ENCODE peak calls at places on chromosomes 7 and 10, in four cellular contexts. One of them, this sample, is unnamed.

GRCh38 chr10:73655257-73655989 is 406 bp downstream of the SYNPO2L start:
- DNase-seq in ovary: no peak
- DNase-seq in CD8-positive, alpha-beta T cell: no peak
- DNase-seq in CD8-positive, alpha-beta memory T cell: no peak
- DNase-seq in this sample: peak; percentile 34

GRCh38 chr7:101733713-101734475 is 83.5 kb upstream of the CUX1 start:
- DNase-seq in CD8-positive, alpha-beta T cell: no peak
- DNase-seq in CD8-positive, alpha-beta memory T cell: no peak
- DNase-seq in ovary: peak; percentile 58
- DNase-seq in this sample: peak; percentile 72

GRCh38 chr7:47460251-47460989 is 121.5 kb downstream of the TNS3 start:
- DNase-seq in CD8-positive, alpha-beta T cell: no peak
- DNase-seq in ovary: no peak
- DNase-seq in CD8-positive, alpha-beta memory T cell: no peak
- DNase-seq in this sample: no peak

GRCh38 chr7:157021071-157021891 is 10.8 kb upstream of the MNX1 start:
- DNase-seq in ovary: no peak
- DNase-seq in CD8-positive, alpha-beta T cell: no peak
- DNase-seq in CD8-positive, alpha-beta memory T cell: no peak
- DNase-seq in this sample: no peak

GRCh38 chr7:89584896-89585295 is 569.4 kb upstream of the STEAP1 start:
- DNase-seq in ovary: no peak
- DNase-seq in CD8-positive, alpha-beta T cell: no peak
- DNase-seq in CD8-positive, alpha-beta memory T cell: no peak
- DNase-seq in this sample: no peak

GRCh38 chr10:102735065-102735562 is 8.6 kb upstream of the WBP1L start:
- DNase-seq in ovary: no peak
- DNase-seq in CD8-positive, alpha-beta memory T cell: no peak
- DNase-seq in CD8-positive, alpha-beta T cell: no peak
- DNase-seq in this sample: no peak

GRCh38 chr10:90865400-90865799 is 6.4 kb upstream of the RPP30 start:
- DNase-seq in ovary: no peak
- DNase-seq in CD8-positive, alpha-beta T cell: no peak
- DNase-seq in CD8-positive, alpha-beta memory T cell: no peak
- DNase-seq in this sample: no peak

GRCh38 chr7:79241288-79242055 is 212.0 kb downstream of the MAGI2 start:
- DNase-seq in CD8-positive, alpha-beta T cell: no peak
- DNase-seq in CD8-positive, alpha-beta memory T cell: no peak
- DNase-seq in ovary: no peak
- DNase-seq in this sample: no peak

GRCh38 chr10:28180654-28181053 is 122.2 kb downstream of the MPP7 start:
- DNase-seq in ovary: no peak
- DNase-seq in CD8-positive, alpha-beta memory T cell: no peak
- DNase-seq in CD8-positive, alpha-beta T cell: no peak
- DNase-seq in this sample: no peak

GRCh38 chr7:101950450-101951119 is 133.2 kb downstream of the CUX1 start:
- DNase-seq in CD8-positive, alpha-beta T cell: no peak
- DNase-seq in ovary: no peak
- DNase-seq in CD8-positive, alpha-beta memory T cell: no peak
- DNase-seq in this sample: no peak

GRCh38 chr7:44460325-44460724 is 30.1 kb downstream of the NUDCD3 start:
- DNase-seq in CD8-positive, alpha-beta T cell: peak; percentile 45
- DNase-seq in ovary: no peak
- DNase-seq in CD8-positive, alpha-beta memory T cell: peak; percentile 53
- DNase-seq in this sample: peak; percentile 73

GRCh38 chr10:1084011-1084950 is 28.1 kb downstream of the WDR37 start:
- DNase-seq in CD8-positive, alpha-beta T cell: no peak
- DNase-seq in CD8-positive, alpha-beta memory T cell: no peak
- DNase-seq in ovary: no peak
- DNase-seq in this sample: no peak

GRCh38 chr7:143437568-143437967 is 5.7 kb upstream of the TAS2R60 start:
- DNase-seq in CD8-positive, alpha-beta T cell: no peak
- DNase-seq in ovary: no peak
- DNase-seq in CD8-positive, alpha-beta memory T cell: no peak
- DNase-seq in this sample: no peak

GRCh38 chr7:84196007-84196551 is 1.5 kb upstream of the SEMA3A start:
- DNase-seq in CD8-positive, alpha-beta T cell: no peak
- DNase-seq in CD8-positive, alpha-beta memory T cell: no peak
- DNase-seq in ovary: no peak
- DNase-seq in this sample: no peak

GRCh38 chr10:73601486-73601921 is 10.4 kb upstream of the USP54 start:
- DNase-seq in CD8-positive, alpha-beta T cell: no peak
- DNase-seq in ovary: no peak
- DNase-seq in CD8-positive, alpha-beta memory T cell: no peak
- DNase-seq in this sample: peak; percentile 68

GRCh38 chr7:18179058-18179457 is 151.4 kb upstream of the PRPS1L1 start:
- DNase-seq in CD8-positive, alpha-beta T cell: no peak
- DNase-seq in ovary: no peak
- DNase-seq in CD8-positive, alpha-beta memory T cell: no peak
- DNase-seq in this sample: no peak

GRCh38 chr10:18713077-18713476 is 53.8 kb downstream of the ARL5B start:
- DNase-seq in CD8-positive, alpha-beta T cell: no peak
- DNase-seq in ovary: no peak
- DNase-seq in CD8-positive, alpha-beta memory T cell: no peak
- DNase-seq in this sample: no peak

GRCh38 chr10:47360419-47361040 is 12.4 kb downstream of the RBP3 start:
- DNase-seq in CD8-positive, alpha-beta memory T cell: no peak
- DNase-seq in ovary: no peak
- DNase-seq in CD8-positive, alpha-beta T cell: no peak
- DNase-seq in this sample: peak; percentile 24

GRCh38 chr10:12927896-12928295 is 73.6 kb downstream of the CCDC3 start:
- DNase-seq in ovary: no peak
- DNase-seq in CD8-positive, alpha-beta T cell: no peak
- DNase-seq in CD8-positive, alpha-beta memory T cell: no peak
- DNase-seq in this sample: no peak

GRCh38 chr7:149838992-149839408 is 825 bp downstream of the ZNF862 start:
- DNase-seq in CD8-positive, alpha-beta T cell: no peak
- DNase-seq in CD8-positive, alpha-beta memory T cell: no peak
- DNase-seq in ovary: no peak
- DNase-seq in this sample: no peak

GRCh38 chr7:26156454-26157365 is 4.7 kb downstream of the NFE2L3 start:
- DNase-seq in CD8-positive, alpha-beta T cell: no peak
- DNase-seq in CD8-positive, alpha-beta memory T cell: no peak
- DNase-seq in ovary: no peak
- DNase-seq in this sample: no peak

GRCh38 chr10:102007802-102008201 is 48.2 kb downstream of the ARMH3 start:
- DNase-seq in CD8-positive, alpha-beta memory T cell: no peak
- DNase-seq in ovary: no peak
- DNase-seq in CD8-positive, alpha-beta T cell: no peak
- DNase-seq in this sample: no peak

GRCh38 chr10:52940921-52941320 is 168.3 kb upstream of the MBL2 start:
- DNase-seq in ovary: no peak
- DNase-seq in CD8-positive, alpha-beta memory T cell: no peak
- DNase-seq in CD8-positive, alpha-beta T cell: no peak
- DNase-seq in this sample: no peak

GRCh38 chr7:144019457-144019856 is 19.3 kb downstream of the OR6B1 start:
- DNase-seq in CD8-positive, alpha-beta T cell: no peak
- DNase-seq in ovary: no peak
- DNase-seq in CD8-positive, alpha-beta memory T cell: no peak
- DNase-seq in this sample: no peak

GRCh38 chr10:88651131-88651541 is 13.1 kb upstream of the LIPF start:
- DNase-seq in ovary: no peak
- DNase-seq in CD8-positive, alpha-beta T cell: no peak
- DNase-seq in CD8-positive, alpha-beta memory T cell: no peak
- DNase-seq in this sample: no peak

GRCh38 chr10:100209303-100209702 is 20.1 kb downstream of the CHUK start:
- DNase-seq in CD8-positive, alpha-beta memory T cell: no peak
- DNase-seq in CD8-positive, alpha-beta T cell: no peak
- DNase-seq in ovary: no peak
- DNase-seq in this sample: no peak

GRCh38 chr10:22554481-22555182 is 159.7 kb downstream of the PIP4K2A start:
- DNase-seq in ovary: peak; percentile 87
- DNase-seq in CD8-positive, alpha-beta T cell: no peak
- DNase-seq in CD8-positive, alpha-beta memory T cell: no peak
- DNase-seq in this sample: no peak

GRCh38 chr10:69201045-69201444 is 19.1 kb upstream of the HKDC1 start:
- DNase-seq in ovary: no peak
- DNase-seq in CD8-positive, alpha-beta T cell: no peak
- DNase-seq in CD8-positive, alpha-beta memory T cell: no peak
- DNase-seq in this sample: no peak

GRCh38 chr10:69202332-69202731 is 17.8 kb upstream of the HKDC1 start:
- DNase-seq in CD8-positive, alpha-beta T cell: no peak
- DNase-seq in ovary: no peak
- DNase-seq in CD8-positive, alpha-beta memory T cell: no peak
- DNase-seq in this sample: no peak
- H3K36me3 ChIP-seq in CD8-positive, alpha-beta T cell: peaks cover 18% of the 10 kb centered on the region
- H3K36me3 ChIP-seq in ovary: no peaks in the 10 kb centered on the region
- H3K36me3 ChIP-seq in CD8-positive, alpha-beta memory T cell: peaks cover 28% of the 10 kb centered on the region
- H3K36me3 ChIP-seq in this sample: peaks cover 81% of the 10 kb centered on the region

GRCh38 chr7:123747620-123748141 is 1.1 kb downstream of the WASL start:
- DNase-seq in ovary: peak; percentile 54
- DNase-seq in CD8-positive, alpha-beta T cell: peak; percentile 3
- DNase-seq in CD8-positive, alpha-beta memory T cell: no peak
- DNase-seq in this sample: peak; percentile 62

GRCh38 chr7:123749537-123749857 is 694 bp upstream of the WASL start:
- DNase-seq in CD8-positive, alpha-beta memory T cell: no peak
- DNase-seq in ovary: no peak
- DNase-seq in CD8-positive, alpha-beta T cell: no peak
- DNase-seq in this sample: no peak

GRCh38 chr7:123747089-123747488 is 1.7 kb downstream of the WASL start:
- DNase-seq in ovary: no peak
- DNase-seq in CD8-positive, alpha-beta memory T cell: no peak
- DNase-seq in CD8-positive, alpha-beta T cell: no peak
- DNase-seq in this sample: no peak

GRCh38 chr7:123748734-123749536 is at the start of gene WASL:
- DNase-seq in CD8-positive, alpha-beta memory T cell: peak; percentile 79
- DNase-seq in ovary: peak; percentile 96
- DNase-seq in CD8-positive, alpha-beta T cell: peak; percentile 82
- DNase-seq in this sample: peak; percentile 86

DNA sequence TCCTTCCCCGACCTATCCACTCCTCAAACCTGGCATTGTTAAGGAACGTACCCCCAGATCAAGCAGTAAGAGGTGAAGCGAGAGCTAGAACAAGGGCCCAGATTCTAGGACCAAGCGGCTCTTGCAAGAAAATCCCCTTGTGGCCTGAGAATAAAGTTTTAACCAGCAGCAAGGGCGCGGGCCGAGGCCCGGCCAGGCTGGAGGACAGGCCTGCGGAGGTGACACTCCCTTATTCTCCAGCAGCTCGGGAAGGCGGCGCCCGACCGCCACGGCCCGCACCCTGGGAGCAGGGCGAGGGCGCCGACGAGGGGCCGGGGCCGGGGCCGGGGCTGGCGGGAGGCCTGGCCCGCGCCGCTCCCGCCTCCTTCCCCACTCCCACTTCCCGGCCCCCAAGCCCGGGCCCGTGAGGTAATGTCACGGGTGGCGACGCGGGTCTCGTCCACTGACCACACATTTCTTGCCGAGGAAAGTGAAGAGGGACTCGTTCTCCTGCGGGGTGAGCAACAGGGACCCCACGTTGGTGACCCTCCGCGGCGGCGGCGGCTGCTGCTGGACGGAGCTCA is 551 bp downstream of the WASL start:
- DNase-seq in CD8-positive, alpha-beta memory T cell: peak; percentile 14
- DNase-seq in CD8-positive, alpha-beta T cell: peak; percentile 8
- DNase-seq in ovary: no peak
- DNase-seq in this sample: peak; percentile 44
- H3K4me1 ChIP-seq in CD8-positive, alpha-beta memory T cell: peaks cover 38% of the 10 kb centered on the region
- H3K4me1 ChIP-seq in CD8-positive, alpha-beta T cell: peaks cover 51% of the 10 kb centered on the region
- H3K4me1 ChIP-seq in ovary: peaks cover 4% of the 10 kb centered on the region
- H3K4me1 ChIP-seq in this sample: peaks cover 43% of the 10 kb centered on the region

DNA sequence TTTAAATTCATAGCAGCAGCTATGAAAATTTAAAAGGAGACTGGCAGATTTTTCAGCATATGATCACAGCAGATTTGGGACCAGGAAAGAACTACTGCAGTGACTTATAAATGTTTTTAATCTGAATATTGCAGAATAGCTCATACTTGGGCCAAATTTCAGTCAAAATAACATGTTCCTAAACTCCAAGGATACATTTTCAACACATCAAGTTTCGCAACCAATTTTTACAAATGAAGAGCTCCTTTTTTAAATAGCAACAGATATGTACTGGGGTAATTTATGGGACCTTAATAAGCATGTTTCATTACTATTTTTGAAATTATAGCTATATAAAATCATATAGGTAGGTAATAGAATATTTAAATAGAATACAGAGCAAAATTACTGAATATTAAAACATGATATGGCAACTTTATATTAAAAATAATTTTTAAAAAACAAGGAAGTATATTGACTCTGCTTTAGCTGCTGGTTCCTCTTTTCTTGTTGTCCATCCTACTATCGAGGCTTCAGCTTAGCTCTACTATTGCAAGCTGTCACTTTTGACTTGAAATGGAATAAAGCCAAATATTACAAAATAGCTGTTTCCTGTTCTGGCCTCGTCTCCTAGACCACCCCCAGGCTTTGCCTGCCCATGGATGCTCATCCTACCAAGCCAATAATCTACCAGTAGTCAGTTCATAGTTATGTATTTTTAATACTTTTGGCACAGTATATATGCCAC is 123.1 kb downstream of the NRBF2 start:
- DNase-seq in CD8-positive, alpha-beta memory T cell: no peak
- DNase-seq in CD8-positive, alpha-beta T cell: no peak
- DNase-seq in ovary: no peak
- DNase-seq in this sample: no peak
- H3K36me3 ChIP-seq in CD8-positive, alpha-beta memory T cell: no peaks in the 10 kb centered on the region
- H3K36me3 ChIP-seq in CD8-positive, alpha-beta T cell: no peaks in the 10 kb centered on the region
- H3K36me3 ChIP-seq in ovary: no peaks in the 10 kb centered on the region
- H3K36me3 ChIP-seq in this sample: no peaks in the 10 kb centered on the region

DNA sequence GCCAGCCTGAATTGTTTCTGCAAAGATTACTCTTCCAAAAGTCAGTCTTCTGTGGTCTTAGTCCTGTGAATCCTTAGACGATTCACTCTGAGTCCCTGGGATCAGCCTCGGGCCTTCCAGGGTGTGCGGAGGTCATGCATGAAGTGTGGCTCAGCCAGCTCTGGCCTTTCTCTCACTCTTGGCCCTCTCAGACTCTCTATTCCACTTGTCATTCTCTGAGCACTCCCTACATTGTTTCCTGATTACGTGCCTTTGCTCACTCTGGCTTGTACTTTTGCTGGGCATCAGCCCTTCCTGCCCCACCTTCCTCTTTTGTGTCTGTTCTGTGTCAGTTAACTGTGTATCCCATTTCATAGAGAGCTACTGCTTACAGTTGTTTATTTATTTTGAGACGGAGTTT is 36.0 kb downstream of the CCNY start:
- DNase-seq in CD8-positive, alpha-beta T cell: no peak
- DNase-seq in CD8-positive, alpha-beta memory T cell: no peak
- DNase-seq in ovary: no peak
- DNase-seq in this sample: no peak
- H3K4me1 ChIP-seq in CD8-positive, alpha-beta T cell: peaks cover 65% of the 10 kb centered on the region
- H3K4me1 ChIP-seq in CD8-positive, alpha-beta memory T cell: peaks cover 56% of the 10 kb centered on the region
- H3K4me1 ChIP-seq in ovary: peaks cover 21% of the 10 kb centered on the region
- H3K4me1 ChIP-seq in this sample: peaks cover 26% of the 10 kb centered on the region

DNA sequence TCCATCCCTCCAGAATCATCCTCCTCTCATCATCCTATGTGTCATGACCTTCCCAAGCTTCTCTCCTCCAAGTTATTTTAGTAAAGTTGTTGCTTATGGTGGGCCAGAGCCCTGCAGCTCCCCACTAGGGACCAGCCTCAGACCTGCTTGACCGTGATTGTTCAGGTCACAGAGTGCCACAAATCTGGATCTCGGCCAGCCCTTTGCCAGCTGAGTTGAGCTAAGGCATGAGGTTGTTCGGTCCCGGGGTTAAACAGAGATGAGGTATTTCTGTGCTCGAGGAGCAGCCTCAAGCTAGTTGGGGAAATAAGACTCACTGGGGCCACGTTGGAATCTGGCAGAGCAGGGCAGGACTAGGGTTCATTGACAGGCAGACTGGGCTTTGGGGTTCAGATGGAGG is 66.3 kb upstream of the PPIF start:
- DNase-seq in ovary: no peak
- DNase-seq in CD8-positive, alpha-beta T cell: no peak
- DNase-seq in CD8-positive, alpha-beta memory T cell: no peak
- DNase-seq in this sample: no peak
- H3K36me3 ChIP-seq in ovary: no peaks in the 10 kb centered on the region
- H3K36me3 ChIP-seq in CD8-positive, alpha-beta T cell: no peaks in the 10 kb centered on the region
- H3K36me3 ChIP-seq in CD8-positive, alpha-beta memory T cell: no peaks in the 10 kb centered on the region
- H3K36me3 ChIP-seq in this sample: no peaks in the 10 kb centered on the region